ENCODE peak calls at places on chromosomes 2 and 18, in seven cellular contexts. R is amniotic stem cell; J is NCI-H510A; X is stimulated activated CD8-positive, alpha-beta memory T cell treated with anti-CD3 and anti-CD28 coated beads, Interleukin-4, amount 100 ng/mL, for 48 hours; V is activated CD8-positive, alpha-beta T cell treated with anti-CD3 and anti-CD28 coated beads, Interleukin-2, amount 10 ng/mL, durations not matched to agents 7 days and 5 days; U is cardiac septum; H is T1000. P is an unnamed sample.

GRCh38 chr2:38713311-38713710 is 37.9 kb downstream of the SRSF7 start:
- DNase-seq in R (no peak), J (no peak), X (no peak), V (no peak), U (no peak), H (no peak), P (no peak)

GRCh38 chr2:172106128-172106961 is 3.6 kb upstream of the DLX2 start:
- DNase-seq in R (peak; percentile 46), J (peak; percentile 27), X (peak; percentile 62), V (peak; percentile 70), U (no peak), H (no peak), P (no peak)

GRCh38 chr2:237732070-237732469 is 66.5 kb upstream of the RBM44 start:
- DNase-seq in R (no peak), J (no peak), X (no peak), V (no peak), U (no peak), H (no peak), P (no peak)

GRCh38 chr2:186590538-186591441 is 934 bp downstream of the ITGAV start:
- DNase-seq in R (no peak), J (no peak), X (peak; percentile 40), V (peak; percentile 32), U (no peak), H (no peak), P (peak; percentile 18)

GRCh38 chr18:10365021-10365420 is 89.4 kb upstream of the APCDD1 start:
- DNase-seq in R (no peak), J (no peak), X (no peak), V (no peak), U (no peak), H (no peak), P (no peak)

GRCh38 chr2:70340921-70341765 is 39.3 kb upstream of the FAM136A start:
- DNase-seq in R (peak; percentile 0), J (peak; percentile 24), X (peak; percentile 42), V (peak; percentile 44), U (no peak), H (no peak), P (peak; percentile 66)

GRCh38 chr18:56575819-56576663 is 62.4 kb downstream of the TXNL1 start:
- DNase-seq in R (peak; percentile 34), J (no peak), X (no peak), V (no peak), U (no peak), H (no peak), P (peak; percentile 53)

GRCh38 chr2:110149330-110150220 is 34.0 kb upstream of the MALL start:
- DNase-seq in R (peak; percentile 52), J (no peak), X (no peak), V (no peak), U (no peak), H (peak; percentile 17), P (peak; percentile 39)

GRCh38 chr2:75799859-75800258 is 89.1 kb upstream of the GCFC2 start:
- DNase-seq in R (no peak), J (no peak), X (no peak), V (no peak), U (no peak), H (no peak), P (no peak)

GRCh38 chr2:11495844-11496271 is 29.9 kb upstream of the E2F6 start:
- DNase-seq in R (no peak), J (no peak), X (no peak), V (no peak), U (no peak), H (no peak), P (no peak)

GRCh38 chr2:85790499-85790898 is 36.7 kb downstream of the ATOH8 start:
- DNase-seq in R (no peak), J (no peak), X (no peak), V (no peak), U (no peak), H (no peak), P (no peak)

GRCh38 chr2:100339823-100340222 is 17.5 kb upstream of the LONRF2 start:
- DNase-seq in R (no peak), J (peak; percentile 36), X (no peak), V (no peak), U (no peak), H (no peak), P (no peak)

GRCh38 chr18:79385326-79385725 is 10.4 kb upstream of the NFATC1 start:
- DNase-seq in R (no peak), J (no peak), X (no peak), V (no peak), U (no peak), H (no peak), P (no peak)

GRCh38 chr18:621181-621580 is 24.4 kb downstream of the CLUL1 start:
- DNase-seq in R (no peak), J (no peak), X (no peak), V (no peak), U (no peak), H (no peak), P (no peak)